ENCODE peak calls at places on chromosome 18, in eight cellular contexts. O, X, A, P, L, J, Y and G are unnamed samples.
A peak's percentile ranks its signal among the peaks of the same experiment; 100 is the strongest.

GRCh38 chr18:25360301-25360899 is 8.4 kb upstream of the ZNF521 start:
- ATAC-seq in O (no peak), X (no peak), A (no peak), P (no peak), L (no peak), J (no peak), Y (no peak), G (no peak)

GRCh38 chr18:57705011-57705410 is 83.4 kb upstream of the NARS1 start:
- ATAC-seq in O (no peak), X (no peak), A (no peak), P (no peak), L (no peak), J (peak; percentile 70), Y (no peak), G (no peak)

GRCh38 chr18:74191577-74191976 is 43.3 kb downstream of the TIMM21 start:
- ATAC-seq in O (no peak), X (no peak), A (no peak), P (no peak), L (no peak), J (no peak), Y (no peak), G (no peak)

GRCh38 chr18:57951999-57952774 is 91.8 kb upstream of the NEDD4L start:
- ATAC-seq in O (no peak), X (no peak), A (peak; percentile 60), P (no peak), L (no peak), J (no peak), Y (no peak), G (no peak)

GRCh38 chr18:22734812-22735627 is 198.1 kb upstream of the RBBP8 start:
- ATAC-seq in O (no peak), X (no peak), A (no peak), P (no peak), L (no peak), J (no peak), Y (no peak), G (no peak)

GRCh38 chr18:58862851-58863538 is 1.7 kb upstream of the ZNF532 start:
- ATAC-seq in O (peak; percentile 16), X (no peak), A (no peak), P (peak; percentile 42), L (peak; percentile 14), J (no peak), Y (peak; percentile 48), G (peak; percentile 57)

GRCh38 chr18:47986724-47987455 is 56.4 kb upstream of the SMAD2 start:
- ATAC-seq in O (no peak), X (no peak), A (no peak), P (peak; percentile 28), L (no peak), J (no peak), Y (no peak), G (no peak)

GRCh38 chr18:48942554-48943261 is 8.1 kb downstream of the SMAD7 start:
- ATAC-seq in O (peak; percentile 65), X (no peak), A (peak; percentile 36), P (no peak), L (peak; percentile 84), J (peak; percentile 78), Y (no peak), G (no peak)

GRCh38 chr18:49618741-49619392 is 57.0 kb downstream of the LIPG start:
- ATAC-seq in O (peak; percentile 81), X (no peak), A (no peak), P (no peak), L (peak; percentile 59), J (no peak), Y (no peak), G (no peak)

GRCh38 chr18:78992041-78992735 is 12.6 kb downstream of the SALL3 start:
- ATAC-seq in O (no peak), X (no peak), A (no peak), P (no peak), L (no peak), J (no peak), Y (no peak), G (no peak)

GRCh38 chr18:8548186-8548585 is 61.1 kb upstream of the RAB12 start:
- ATAC-seq in O (no peak), X (no peak), A (no peak), P (no peak), L (no peak), J (no peak), Y (no peak), G (no peak)

GRCh38 chr18:34709104-34709503 is 994 bp upstream of the DTNA start:
- ATAC-seq in O (peak; percentile 72), X (no peak), A (peak; percentile 51), P (no peak), L (peak; percentile 44), J (no peak), Y (no peak), G (no peak)

GRCh38 chr18:9779630-9780029 is 71.5 kb downstream of the RAB31 start:
- ATAC-seq in O (peak; percentile 87), X (no peak), A (no peak), P (no peak), L (peak; percentile 34), J (no peak), Y (no peak), G (no peak)

GRCh38 chr18:3879114-3879835 is 429.3 kb downstream of the TGIF1 start:
- ATAC-seq in O (no peak), X (no peak), A (no peak), P (no peak), L (no peak), J (no peak), Y (no peak), G (no peak)

GRCh38 chr18:36412778-36413177 is 115.3 kb downstream of the FHOD3 start:
- ATAC-seq in O (peak; percentile 22), X (no peak), A (no peak), P (no peak), L (peak; percentile 46), J (peak; percentile 83), Y (no peak), G (no peak)

GRCh38 chr18:9898792-9899549 is 13.2 kb downstream of the TXNDC2 start:
- ATAC-seq in O (peak; percentile 97), X (no peak), A (no peak), P (peak; percentile 93), L (peak; percentile 39), J (peak; percentile 88), Y (peak; percentile 37), G (peak; percentile 92)

GRCh38 chr18:14097761-14098160 is 34.5 kb downstream of the ZNF519 start:
- ATAC-seq in O (no peak), X (no peak), A (no peak), P (no peak), L (no peak), J (no peak), Y (peak; percentile 75), G (peak; percentile 81)

GRCh38 chr18:13585379-13586153 is 140.8 kb downstream of the FAM210A start:
- ATAC-seq in O (no peak), X (no peak), A (no peak), P (no peak), L (no peak), J (no peak), Y (no peak), G (no peak)

GRCh38 chr18:7663305-7664023 is 96.3 kb downstream of the PTPRM start:
- ATAC-seq in O (no peak), X (no peak), A (no peak), P (no peak), L (no peak), J (no peak), Y (no peak), G (no peak)

GRCh38 chr18:74587446-74587845 is 10.2 kb upstream of the ZNF407 start:
- ATAC-seq in O (no peak), X (no peak), A (no peak), P (no peak), L (no peak), J (no peak), Y (no peak), G (no peak)

GRCh38 chr18:3827236-3827635 is 377.3 kb downstream of the TGIF1 start:
- ATAC-seq in O (no peak), X (no peak), A (no peak), P (no peak), L (no peak), J (no peak), Y (no peak), G (no peak)

GRCh38 chr18:74806073-74806472 is 208.4 kb downstream of the ZNF407 start:
- ATAC-seq in O (no peak), X (no peak), A (peak; percentile 35), P (no peak), L (no peak), J (no peak), Y (no peak), G (no peak)